ENCODE peak calls at places on chromosomes 1 and 21, in eight cellular contexts. O is colonic mucosa, J is AG10803, Y is astrocyte of the spinal cord, D is fibroblast of lung, S is HFF-Myc, V is lower leg skin, C is osteocyte. F is an unnamed sample.

GRCh38 chr1:24904731-24905354 is 25.2 kb downstream of the RUNX3 start:
- DNase-seq in D (no peak), Y (no peak), J (no peak), V (no peak), O (no peak), S (no peak), C (no peak), F (peak)

GRCh38 chr21:43274946-43275310 is 106.1 kb downstream of the CRYAA start:
- DNase-seq in J (no peak), O (no peak), S (no peak), V (no peak), Y (no peak), D (no peak), C (no peak), F (no peak)

GRCh38 chr1:8293141-8293540 is 24.8 kb upstream of the SLC45A1 start:
- DNase-seq in D (no peak), V (no peak), J (no peak), S (no peak), C (no peak), O (peak), Y (no peak), F (no peak)

GRCh38 chr1:31690921-31691320 is 12.9 kb downstream of the COL16A1 start:
- DNase-seq in V (no peak), D (no peak), S (no peak), O (no peak), C (no peak), J (no peak), Y (no peak), F (no peak)

GRCh38 chr1:36769886-36770830 is 264.2 kb downstream of the GRIK3 start:
- DNase-seq in D (no peak), C (no peak), J (no peak), V (no peak), S (no peak), Y (no peak), O (no peak), F (no peak)

GRCh38 chr1:151994956-151995355 is 1.3 kb upstream of the S100A10 start:
- DNase-seq in V (peak), C (no peak), S (peak), Y (peak), O (peak), D (peak), J (peak), F (no peak)

GRCh38 chr1:38891753-38892152 is 10.4 kb upstream of the GJA9 start:
- DNase-seq in Y (no peak), O (no peak), D (no peak), S (no peak), V (no peak), C (peak), J (no peak), F (no peak)

GRCh38 chr21:26366781-26367180 is 196.2 kb upstream of the APP start:
- DNase-seq in J (peak), V (no peak), S (no peak), D (no peak), Y (peak), O (no peak), C (no peak), F (no peak)

GRCh38 chr1:162822391-162823200 is 32.1 kb downstream of the HSD17B7 start:
- DNase-seq in V (no peak), J (no peak), S (no peak), Y (no peak), O (no peak), D (no peak), C (peak), F (peak)

GRCh38 chr1:211328866-211329265 is 2.2 kb downstream of the TRAF5 start:
- DNase-seq in C (peak), O (no peak), V (no peak), J (no peak), Y (no peak), D (no peak), S (no peak), F (no peak)

GRCh38 chr1:77874804-77875445 is 13.5 kb upstream of the NEXN start:
- DNase-seq in V (no peak), J (peak), S (no peak), C (no peak), O (no peak), Y (peak), D (peak), F (no peak)

GRCh38 chr21:37475186-37475868 is 108.8 kb downstream of the DYRK1A start:
- DNase-seq in D (no peak), O (no peak), V (no peak), S (no peak), C (no peak), J (no peak), Y (no peak), F (no peak)

GRCh38 chr1:74341702-74342339 is 106.6 kb downstream of the TNNI3K start:
- DNase-seq in O (no peak), S (no peak), C (no peak), D (no peak), Y (no peak), J (no peak), V (no peak), F (no peak)

DNA sequence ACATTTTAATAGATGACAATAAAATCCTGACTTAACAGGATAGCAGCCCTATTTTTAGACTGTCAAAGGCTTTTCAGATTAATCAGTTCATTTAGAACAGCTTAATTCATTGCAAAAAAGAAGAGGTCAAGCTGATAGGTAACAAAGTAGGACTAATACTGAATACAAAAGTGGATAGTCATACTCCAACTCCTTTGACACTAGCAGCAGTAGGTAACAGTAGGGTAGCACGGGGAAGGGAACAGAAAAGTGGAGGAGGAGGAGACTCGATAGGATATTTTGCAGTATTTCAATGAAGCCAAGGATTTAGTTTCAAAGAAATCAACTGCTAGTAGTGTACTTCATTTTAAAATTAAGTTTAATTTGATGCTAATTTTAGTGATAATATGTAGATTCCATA is 51.1 kb downstream of the USP1 start:
- DNase-seq in D (no peak), S (no peak), V (no peak), C (no peak), J (no peak), Y (no peak), O (no peak), F (no peak)
- TF ChIP-seq CTCF in D (no peak), S (no peak), V (no peak), C (no peak), J (no peak), Y (no peak), O (no peak), F (no peak)

GRCh38 chr1:14608308-14608707 is 9.8 kb downstream of the KAZN start:
- DNase-seq in O (no peak), V (no peak), J (no peak), D (no peak), Y (no peak), S (no peak), C (no peak), F (no peak)

GRCh38 chr1:14605945-14606344 is 7.5 kb downstream of the KAZN start:
- DNase-seq in Y (no peak), V (no peak), J (no peak), D (no peak), S (no peak), C (no peak), O (no peak), F (no peak)

GRCh38 chr1:14607295-14607694 is 8.8 kb downstream of the KAZN start:
- DNase-seq in O (no peak), Y (no peak), C (no peak), D (no peak), J (no peak), S (no peak), V (no peak), F (no peak)

GRCh38 chr1:14604414-14604813 is 5.9 kb downstream of the KAZN start:
- DNase-seq in Y (no peak), C (no peak), V (no peak), J (no peak), D (no peak), S (no peak), O (no peak), F (no peak)

DNA sequence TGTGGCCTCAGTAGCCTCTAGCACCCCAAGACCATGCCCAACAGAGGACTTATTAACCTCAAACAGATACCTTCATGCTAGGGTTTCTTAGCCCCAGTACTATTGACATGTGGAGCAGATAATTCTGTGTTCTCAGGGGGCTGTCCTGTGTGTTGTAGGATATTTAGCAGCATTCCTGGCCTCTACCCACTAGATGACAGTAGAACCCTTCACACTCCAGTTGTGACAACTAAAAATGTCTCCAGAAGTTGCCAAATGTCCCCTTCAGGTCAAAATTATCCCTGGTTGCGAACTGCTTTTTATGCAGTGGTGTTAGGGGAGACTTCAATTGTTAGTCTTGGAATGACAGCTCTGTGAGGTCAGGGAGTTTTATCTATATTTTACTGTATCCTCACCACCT is 8.1 kb downstream of the KAZN start:
- DNase-seq in Y (no peak), D (no peak), C (no peak), O (no peak), V (no peak), J (no peak), S (no peak), F (no peak)
- TF ChIP-seq CTCF in Y (peak), D (no peak), C (peak), O (no peak), V (no peak), J (peak), S (no peak), F (peak)

DNA sequence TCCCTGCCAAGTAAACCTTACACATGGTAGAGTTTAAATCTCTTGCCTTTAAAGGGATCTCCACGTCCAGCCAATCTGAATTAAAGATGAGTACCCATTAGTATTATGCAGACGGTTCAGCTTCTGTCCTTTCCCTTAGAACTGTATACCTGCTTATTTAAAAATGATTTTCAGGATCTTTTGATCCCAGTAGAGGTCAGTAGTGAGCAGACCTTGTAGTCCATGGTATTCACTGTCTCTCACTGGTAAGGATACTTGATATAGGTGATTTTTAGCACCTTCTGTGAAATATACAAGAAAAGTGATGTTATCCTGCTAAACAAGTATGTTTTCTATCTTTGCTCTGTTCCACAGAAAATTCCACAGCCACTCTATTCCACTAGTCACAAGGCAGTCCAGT is 1211.6 kb upstream of the ADGRL4 start:
- DNase-seq in D (peak), C (no peak), Y (peak), O (no peak), V (no peak), S (peak), J (peak), F (peak)
- TF ChIP-seq CTCF in D (peak), C (peak), Y (peak), O (peak), V (no peak), S (peak), J (peak), F (peak)

GRCh38 chr1:245154429-245155185 is at the start of gene KIF26B:
- DNase-seq in Y (peak), J (peak), O (peak), C (no peak), S (no peak), V (no peak), D (peak), F (peak)
- TF ChIP-seq CTCF in Y (no peak), J (peak), O (no peak), C (no peak), S (no peak), V (no peak), D (no peak), F (no peak)

DNA sequence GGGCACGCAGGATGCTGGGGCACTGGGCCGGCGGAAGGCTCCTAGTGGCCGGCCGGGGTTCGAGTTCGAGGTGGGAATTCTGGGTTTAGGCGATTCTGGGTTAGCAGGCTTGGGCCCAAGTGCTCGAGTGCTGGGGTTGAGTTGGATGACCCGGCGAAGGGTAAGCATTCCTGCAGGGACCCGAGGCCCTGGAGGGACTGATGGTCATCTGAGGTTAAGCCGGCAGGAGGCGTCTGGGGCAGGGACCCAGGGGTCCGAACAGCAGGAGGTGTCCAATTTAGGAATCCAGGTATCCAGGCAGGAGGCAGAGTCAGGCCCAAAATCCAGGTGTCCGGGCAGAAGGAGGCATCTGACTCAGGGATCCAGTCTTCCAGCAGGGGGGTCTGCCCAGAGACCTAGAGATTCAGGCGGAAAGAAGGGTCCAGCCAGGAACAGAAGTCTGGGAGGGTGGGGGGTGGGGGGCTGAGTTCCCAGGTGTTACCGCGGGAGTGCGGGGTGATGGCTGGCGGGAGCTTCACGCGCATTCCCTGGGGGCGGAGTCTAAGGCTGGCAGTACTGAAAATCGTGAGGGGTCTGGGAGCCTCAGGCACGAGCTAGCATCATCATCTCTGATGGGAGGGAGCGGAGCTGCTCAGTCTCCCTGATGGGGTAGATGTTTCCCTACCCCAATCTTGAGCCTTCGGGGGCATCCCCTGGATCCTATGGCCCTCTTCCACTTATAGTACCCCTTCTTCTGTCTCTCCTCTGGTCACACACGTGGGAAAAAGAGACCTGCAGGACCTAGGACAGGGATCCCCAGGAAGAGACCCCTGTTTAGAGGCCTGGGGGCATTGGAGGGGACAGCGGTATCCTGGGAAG is 585 bp downstream of the GPR3 start:
- DNase-seq in S (no peak), D (no peak), J (no peak), Y (no peak), C (no peak), O (no peak), V (no peak), F (no peak)
- TF ChIP-seq CTCF in S (no peak), D (peak), J (peak), Y (peak), C (no peak), O (no peak), V (no peak), F (no peak)

DNA sequence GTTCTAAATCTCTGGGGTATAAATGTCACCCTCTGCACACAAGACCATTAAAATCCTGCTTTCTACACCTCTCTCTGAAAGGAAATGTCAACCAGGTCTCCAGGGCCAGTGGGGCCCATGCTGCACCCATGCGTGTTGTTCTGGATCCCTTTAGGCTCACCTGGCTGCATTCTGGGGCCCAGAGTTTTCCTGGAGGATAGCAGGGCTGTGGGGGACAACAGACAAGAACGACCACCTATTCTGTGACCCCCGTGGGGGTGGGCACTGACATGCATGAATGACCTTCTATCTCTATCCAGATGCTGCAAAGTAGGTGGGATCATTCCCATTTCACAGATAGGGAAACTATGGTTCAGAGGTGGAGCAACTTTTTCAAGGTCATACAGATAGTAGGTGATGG is 41.6 kb downstream of the TNNT2 start:
- DNase-seq in S (no peak), V (no peak), J (no peak), O (no peak), D (no peak), Y (no peak), C (no peak), F (no peak)
- TF ChIP-seq CTCF in S (no peak), V (no peak), J (no peak), O (no peak), D (no peak), Y (no peak), C (no peak), F (no peak)

GRCh38 chr1:156599811-156600210 is 1.5 kb downstream of the GPATCH4 start:
- DNase-seq in J (no peak), Y (no peak), S (no peak), C (no peak), O (no peak), D (no peak), V (no peak), F (no peak)

GRCh38 chr1:156601892-156602291 is 613 bp upstream of the GPATCH4 start:
- DNase-seq in V (no peak), D (no peak), J (no peak), C (no peak), Y (no peak), S (no peak), O (no peak), F (no peak)

GRCh38 chr1:156601122-156601830 is at the start of gene GPATCH4:
- DNase-seq in C (peak), Y (peak), O (peak), J (peak), V (peak), S (peak), D (peak), F (peak)

GRCh38 chr1:156600733-156601121 is 552 bp downstream of the GPATCH4 start:
- DNase-seq in S (no peak), V (no peak), J (no peak), C (no peak), D (peak), Y (no peak), O (no peak), F (no peak)

GRCh38 chr1:156602557-156602993 is 1.3 kb upstream of the GPATCH4 start:
- DNase-seq in O (peak), V (no peak), D (no peak), C (no peak), J (no peak), Y (no peak), S (no peak), F (no peak)
- TF ChIP-seq CTCF in O (peak), V (no peak), D (peak), C (peak), J (peak), Y (peak), S (peak), F (no peak)

GRCh38 chr1:236303675-236304074 is 21.9 kb upstream of the ERO1B start:
- DNase-seq in V (no peak), J (no peak), C (no peak), O (no peak), Y (no peak), S (no peak), D (no peak), F (no peak)

GRCh38 chr1:236307437-236307836 is 25.7 kb upstream of the ERO1B start:
- DNase-seq in V (no peak), D (no peak), O (no peak), Y (no peak), S (no peak), J (no peak), C (no peak), F (no peak)

GRCh38 chr1:236301958-236302335 is 20.2 kb upstream of the ERO1B start:
- DNase-seq in V (no peak), C (no peak), Y (no peak), O (no peak), S (no peak), D (no peak), J (no peak), F (no peak)

GRCh38 chr1:236302941-236303340 is 21.2 kb upstream of the ERO1B start:
- DNase-seq in S (no peak), V (no peak), J (no peak), Y (no peak), C (no peak), D (no peak), O (no peak), F (no peak)

GRCh38 chr1:236304682-236305081 is 22.9 kb upstream of the ERO1B start:
- DNase-seq in C (no peak), J (no peak), Y (no peak), V (no peak), O (no peak), D (no peak), S (no peak), F (no peak)
- TF ChIP-seq CTCF in C (no peak), J (no peak), Y (no peak), V (no peak), O (no peak), D (no peak), S (no peak), F (no peak)

DNA sequence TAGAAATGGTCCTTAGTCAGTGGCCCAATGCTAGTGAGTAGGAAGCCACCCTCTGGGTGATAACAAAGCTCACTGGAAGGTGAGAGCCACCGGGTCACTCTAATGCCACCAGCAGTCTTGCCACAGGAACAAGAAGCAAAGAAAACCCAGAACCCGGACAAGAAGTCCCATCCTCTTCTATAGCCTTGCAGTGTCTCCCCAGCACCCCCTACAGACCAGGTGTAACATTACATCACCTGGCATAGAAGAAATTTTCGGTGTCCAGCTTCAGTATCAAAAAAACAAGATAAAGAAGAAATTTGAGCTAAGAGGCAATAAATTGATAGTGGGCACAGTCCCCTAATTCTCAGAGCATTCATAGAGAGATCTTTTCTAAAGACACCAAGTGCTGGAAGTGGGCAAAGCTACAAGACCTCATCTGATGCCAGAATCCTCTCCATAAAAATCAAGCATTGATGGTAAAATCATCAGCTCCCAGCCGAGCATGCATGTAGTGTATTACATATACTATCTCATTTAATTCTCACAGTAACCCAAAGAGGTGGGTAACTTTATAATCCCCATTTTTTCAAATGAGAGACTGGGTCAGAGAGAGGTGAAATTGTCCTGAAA is 491.0 kb downstream of the MATN1 start:
- DNase-seq in Y (no peak), V (no peak), S (no peak), O (peak), D (no peak), C (no peak), J (no peak), F (no peak)
- TF ChIP-seq CTCF in Y (peak), V (no peak), S (peak), O (peak), D (peak), C (peak), J (peak), F (peak)

GRCh38 chr1:204302769-204303168 is 57.0 kb downstream of the PLEKHA6 start:
- DNase-seq in D (no peak), C (no peak), J (no peak), O (no peak), V (no peak), Y (no peak), S (no peak), F (no peak)
- TF ChIP-seq CTCF in D (no peak), C (no peak), J (no peak), O (no peak), V (no peak), Y (no peak), S (no peak), F (no peak)

F was measured in nephron progenitor cell.